ENCODE peak calls at places on chromosomes 3 and 15, in six cellular contexts. X is H9; G is CD4-positive, alpha-beta memory T cell; N is tibial nerve; F is mesendoderm; H is effector memory CD4-positive, alpha-beta T cell. Q is an unnamed sample.
A peak's percentile ranks its signal among the peaks of the same experiment; 100 is the strongest.

GRCh38 chr3:123719785-123720531 is 135.1 kb upstream of the HACD2 start:
- DNase-seq in X (no peak), G (no peak), N (no peak), F (no peak), H (no peak), Q (peak; percentile 82)

GRCh38 chr3:196219194-196219969 is 3.0 kb downstream of the SLC51A start:
- DNase-seq in X (no peak), G (peak; percentile 72), N (peak; percentile 48), F (peak; percentile 78), H (no peak), Q (peak; percentile 66)

GRCh38 chr15:36943496-36944361 is 156.6 kb downstream of the MEIS2 start:
- DNase-seq in X (no peak), G (no peak), N (no peak), F (no peak), H (no peak), Q (no peak)

GRCh38 chr15:75672111-75672602 is 24.4 kb downstream of the SNX33 start:
- DNase-seq in X (no peak), G (no peak), N (no peak), F (no peak), H (no peak), Q (no peak)

GRCh38 chr15:65055201-65055870 is 10.1 kb downstream of the SLC51B start:
- DNase-seq in X (no peak), G (no peak), N (no peak), F (no peak), H (no peak), Q (no peak)

GRCh38 chr3:117736851-117737250 is 1027.3 kb downstream of the TUSC7 start:
- DNase-seq in X (no peak), G (no peak), N (no peak), F (no peak), H (no peak), Q (no peak)

GRCh38 chr3:50251220-50251619 is 15.2 kb downstream of the GNAI2 start:
- DNase-seq in X (no peak), G (no peak), N (no peak), F (no peak), H (no peak), Q (no peak)

GRCh38 chr15:41983221-41983620 is 10.9 kb upstream of the EHD4 start:
- DNase-seq in X (no peak), G (no peak), N (no peak), F (no peak), H (no peak), Q (no peak)

GRCh38 chr3:187315872-187316271 is 24.3 kb upstream of the MASP1 start:
- DNase-seq in X (no peak), G (no peak), N (no peak), F (no peak), H (no peak), Q (no peak)

GRCh38 chr3:139794469-139795265 is 116.9 kb upstream of the NMNAT3 start:
- DNase-seq in X (no peak), G (no peak), N (no peak), F (no peak), H (no peak), Q (no peak)

GRCh38 chr3:57370331-57370730 is 77.8 kb upstream of the ASB14 start:
- DNase-seq in X (no peak), G (no peak), N (no peak), F (no peak), H (no peak), Q (no peak)

GRCh38 chr3:98602078-98602678 is 8.8 kb upstream of the CPOX start:
- DNase-seq in X (peak; percentile 37), G (no peak), N (no peak), F (peak; percentile 71), H (no peak), Q (no peak)

GRCh38 chr3:30354972-30355371 is 251.4 kb upstream of the TGFBR2 start:
- DNase-seq in X (no peak), G (no peak), N (no peak), F (no peak), H (no peak), Q (no peak)

GRCh38 chr3:161412117-161412516 is 40.8 kb upstream of the SPTSSB start:
- DNase-seq in X (no peak), G (no peak), N (no peak), F (no peak), H (no peak), Q (no peak)

GRCh38 chr15:76208084-76208785 is 103.0 kb downstream of the ETFA start:
- DNase-seq in X (no peak), G (no peak), N (no peak), F (no peak), H (no peak), Q (no peak)

GRCh38 chr15:74610302-74610951 is 5.2 kb upstream of the CLK3 start:
- DNase-seq in X (no peak), G (no peak), N (no peak), F (peak; percentile 21), H (no peak), Q (no peak)

GRCh38 chr15:35991386-35991785 is 445.4 kb upstream of the DPH6 start:
- DNase-seq in X (no peak), G (no peak), N (no peak), F (peak; percentile 6), H (no peak), Q (no peak)

GRCh38 chr3:49173116-49173791 is 1.9 kb downstream of the KLHDC8B start:
- DNase-seq in X (peak; percentile 55), G (no peak), N (no peak), F (peak; percentile 93), H (no peak), Q (peak; percentile 28)

GRCh38 chr15:74378853-74379252 is 11.4 kb upstream of the CYP11A1 start:
- DNase-seq in X (peak; percentile 25), G (no peak), N (no peak), F (no peak), H (no peak), Q (no peak)

GRCh38 chr3:159356606-159357005 is 554.8 kb downstream of the MFSD1 start:
- DNase-seq in X (no peak), G (no peak), N (no peak), F (no peak), H (no peak), Q (no peak)

GRCh38 chr3:48418651-48419050 is 11.2 kb downstream of the PLXNB1 start:
- DNase-seq in X (no peak), G (no peak), N (no peak), F (no peak), H (no peak), Q (no peak)

GRCh38 chr15:67836134-67836455 is 3.8 kb downstream of the RNU6-1 start:
- DNase-seq in X (no peak), G (no peak), N (no peak), F (no peak), H (no peak), Q (no peak)

GRCh38 chr15:42155546-42156265 is 730 bp downstream of the PLA2G4F start:
- DNase-seq in X (no peak), G (no peak), N (no peak), F (peak; percentile 62), H (no peak), Q (peak; percentile 81)

GRCh38 chr3:142886938-142887337 is 1.9 kb downstream of the PCOLCE2 start:
- DNase-seq in X (no peak), G (no peak), N (no peak), F (no peak), H (no peak), Q (no peak)

GRCh38 chr15:27638950-27639349 is 460.2 kb downstream of the OCA2 start:
- DNase-seq in X (no peak), G (no peak), N (no peak), F (peak; percentile 21), H (no peak), Q (no peak)

GRCh38 chr3:5186854-5187151 is 704 bp upstream of the EDEM1 start:
- DNase-seq in X (no peak), G (no peak), N (no peak), F (no peak), H (no peak), Q (no peak)

GRCh38 chr15:63922551-63923315 is 89.0 kb upstream of the HERC1 start:
- DNase-seq in X (no peak), G (no peak), N (no peak), F (no peak), H (no peak), Q (no peak)

GRCh38 chr3:155007729-155008128 is 72.4 kb upstream of the MME start:
- DNase-seq in X (no peak), G (no peak), N (no peak), F (peak; percentile 8), H (no peak), Q (no peak)

GRCh38 chr3:72273615-72274014 is 488.7 kb upstream of the PROK2 start:
- DNase-seq in X (peak; percentile 60), G (no peak), N (no peak), F (peak; percentile 94), H (no peak), Q (no peak)

GRCh38 chr3:50525987-50526386 is 22.6 kb upstream of the CACNA2D2 start:
- DNase-seq in X (peak; percentile 86), G (no peak), N (no peak), F (peak; percentile 83), H (no peak), Q (no peak)

GRCh38 chr3:119627461-119627860 is 29.8 kb downstream of the PLA1A start:
- DNase-seq in X (no peak), G (no peak), N (no peak), F (no peak), H (no peak), Q (peak; percentile 53)

DNA sequence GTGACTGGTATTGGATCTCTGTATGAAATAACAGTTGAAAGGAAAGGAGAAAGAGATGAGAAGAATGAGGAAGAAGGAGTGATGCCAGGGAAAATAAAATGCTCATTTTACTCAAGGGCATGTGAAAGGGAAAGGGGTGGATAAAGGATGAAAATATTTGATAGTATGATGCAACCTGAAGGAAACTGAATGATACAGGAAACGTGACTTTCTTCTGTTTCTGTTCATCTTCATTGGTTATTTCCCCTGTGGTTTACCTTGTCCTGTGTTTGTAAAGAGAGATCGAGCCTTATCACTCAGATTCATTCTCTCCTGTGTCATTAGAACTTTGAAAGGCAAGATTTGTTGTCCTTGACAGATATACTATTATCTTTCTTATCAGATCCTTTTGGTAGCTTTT is 243.6 kb upstream of the SLITRK3 start:
- DNase-seq in X (no peak), G (no peak), N (no peak), F (peak; percentile 16), H (no peak), Q (no peak)
- H3K27ac ChIP-seq in X (no peak overlapping the region), G (no peak overlapping the region), N (no peak overlapping the region), F (no peak overlapping the region), H (no peak overlapping the region), Q (no peak overlapping the region)

GRCh38 chr3:188746291-188746783 is 425.4 kb upstream of the TPRG1 start:
- DNase-seq in X (no peak), G (no peak), N (no peak), F (no peak), H (no peak), Q (no peak)
- H3K27ac ChIP-seq in X (no peak overlapping the region), G (no peak overlapping the region), N (no peak overlapping the region), F (no peak overlapping the region), H (no peak overlapping the region), Q (no peak overlapping the region)

DNA sequence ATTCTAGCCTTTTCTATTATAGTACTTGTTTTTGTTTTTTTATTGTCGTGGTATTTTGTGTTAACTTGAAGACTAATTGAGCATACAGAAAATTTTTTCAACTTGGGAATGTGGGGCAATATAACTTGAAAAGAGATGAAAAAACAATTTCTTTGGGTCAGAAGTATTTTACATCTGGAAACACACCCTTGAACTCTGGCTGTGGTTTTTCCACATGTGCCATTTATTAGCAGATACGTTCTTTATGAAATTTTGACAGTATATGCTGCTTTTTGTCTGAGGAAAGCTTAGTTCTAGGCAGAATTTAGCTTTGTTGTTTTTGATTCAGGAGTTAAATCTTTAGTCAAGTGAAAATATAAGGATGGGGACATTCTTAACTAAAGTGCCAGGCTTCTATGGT is 44.7 kb downstream of the TCF12 start:
- DNase-seq in X (no peak), G (no peak), N (no peak), F (no peak), H (no peak), Q (no peak)
- H3K27ac ChIP-seq in X (no peak overlapping the region), G (no peak overlapping the region), N (no peak overlapping the region), F (no peak overlapping the region), H (no peak overlapping the region), Q (no peak overlapping the region)

GRCh38 chr3:45119824-45120614 is 26.2 kb downstream of the CDCP1 start:
- DNase-seq in X (no peak), G (no peak), N (no peak), F (no peak), H (no peak), Q (no peak)
- H3K27ac ChIP-seq in X (no peak overlapping the region), G (no peak overlapping the region), N (no peak overlapping the region), F (no peak overlapping the region), H (no peak overlapping the region), Q (no peak overlapping the region)